ENCODE peak calls at places on chromosome 21, in four cellular contexts. H is HuH-7, O is endothelial cell, K is foreskin fibroblast. J is an unnamed sample.
A peak's percentile ranks its signal among the peaks of the same experiment; 100 is the strongest.

GRCh38 chr21:39001341-39001740 is 181.9 kb downstream of the PSMG1 start:
- DNase-seq in H (no peak), O (no peak), K (peak; percentile 48), J (no peak)

GRCh38 chr21:38796426-38796825 is 9.3 kb upstream of the ETS2 start:
- DNase-seq in H (no peak), O (no peak), K (peak; percentile 38), J (no peak)

GRCh38 chr21:44836666-44837471 is 19.0 kb upstream of the SUMO3 start:
- DNase-seq in H (peak; percentile 65), O (no peak), K (peak; percentile 69), J (peak; percentile 25)

GRCh38 chr21:38683222-38683621 is 122.5 kb upstream of the ETS2 start:
- DNase-seq in H (no peak), O (no peak), K (peak; percentile 16), J (no peak)

GRCh38 chr21:23543334-23543733 is 2063.9 kb downstream of the MRPL39 start:
- DNase-seq in H (no peak), O (no peak), K (no peak), J (no peak)

GRCh38 chr21:17602874-17603273 is 9.8 kb downstream of the BTG3 start:
- DNase-seq in H (no peak), O (no peak), K (peak; percentile 68), J (peak; percentile 7)

GRCh38 chr21:25171438-25171837 is 435.8 kb downstream of the MRPL39 start:
- DNase-seq in H (no peak), O (no peak), K (no peak), J (peak; percentile 45)

GRCh38 chr21:46667735-46668380 is 32.4 kb downstream of the PRMT2 start:
- DNase-seq in H (peak; percentile 45), O (peak; percentile 47), K (peak; percentile 57), J (no peak)

GRCh38 chr21:41641821-41642368 is 125.0 kb downstream of the RIPK4 start:
- DNase-seq in H (peak; percentile 28), O (no peak), K (peak; percentile 95), J (peak; percentile 96)

GRCh38 chr21:42263591-42264131 is 44.7 kb downstream of the ABCG1 start:
- DNase-seq in H (no peak), O (peak; percentile 51), K (no peak), J (no peak)

GRCh38 chr21:45029298-45029967 is 44.9 kb upstream of the ADARB1 start:
- DNase-seq in H (no peak), O (no peak), K (peak; percentile 46), J (no peak)

GRCh38 chr21:35045539-35046222 is 3.4 kb downstream of the RUNX1 start:
- DNase-seq in H (no peak), O (no peak), K (no peak), J (no peak)

GRCh38 chr21:46604975-46605758 is at the start of gene S100B:
- DNase-seq in H (no peak), O (no peak), K (no peak), J (no peak)

GRCh38 chr21:46599251-46599572 is 5.7 kb downstream of the S100B start:
- DNase-seq in H (no peak), O (peak; percentile 61), K (peak; percentile 85), J (peak; percentile 89)

GRCh38 chr21:31924548-31924947 is 51.7 kb downstream of the HUNK start:
- DNase-seq in H (no peak), O (no peak), K (no peak), J (no peak)

GRCh38 chr21:42261832-42262200 is 42.9 kb downstream of the ABCG1 start:
- DNase-seq in H (no peak), O (no peak), K (no peak), J (no peak)

GRCh38 chr21:27154451-27155129 is 187.7 kb upstream of the ADAMTS5 start:
- DNase-seq in H (no peak), O (no peak), K (no peak), J (no peak)

GRCh38 chr21:44368711-44369446 is 15.5 kb downstream of the TRPM2 start:
- DNase-seq in H (peak; percentile 32), O (no peak), K (no peak), J (no peak)

GRCh38 chr21:30305136-30305535 is 15.0 kb downstream of the KRTAP26-1 start:
- DNase-seq in H (no peak), O (no peak), K (no peak), J (no peak)

GRCh38 chr21:17501107-17502006 is 11.5 kb upstream of the CXADR start:
- DNase-seq in H (no peak), O (no peak), K (peak; percentile 18), J (no peak)

GRCh38 chr21:46600978-46601377 is 3.9 kb downstream of the S100B start:
- DNase-seq in H (no peak), O (no peak), K (no peak), J (no peak)

GRCh38 chr21:33230518-33231324 is 983 bp downstream of the IFNAR2 start:
- DNase-seq in H (peak; percentile 38), O (peak; percentile 48), K (peak; percentile 77), J (peak; percentile 62)

GRCh38 chr21:41901099-41901498 is 22.0 kb upstream of the PRDM15 start:
- DNase-seq in H (no peak), O (no peak), K (no peak), J (no peak)

GRCh38 chr21:44758781-44759627 is 42.6 kb downstream of the UBE2G2 start:
- DNase-seq in H (no peak), O (no peak), K (no peak), J (no peak)